ENCODE peak calls at places on chromosomes 3 and 15, in five cellular contexts. J is stomach, M is uterus, C is ovary, B is right lobe of liver. K is an unnamed sample.

GRCh38 chr3:39288300-39288808 is 8.5 kb upstream of the CX3CR1 start:
- DNase-seq in J (peak; percentile 85), M (peak; percentile 76), C (peak; percentile 74), B (peak; percentile 83), K (peak; percentile 83)

GRCh38 chr3:178047496-178047895 is 488.7 kb upstream of the KCNMB2 start:
- DNase-seq in C (no peak), J (no peak), B (no peak), M (no peak), K (no peak)

GRCh38 chr3:30655187-30655812 is 48.9 kb downstream of the TGFBR2 start:
- DNase-seq in M (no peak), J (no peak), C (no peak), B (no peak), K (no peak)

GRCh38 chr3:119831022-119831421 is 49.1 kb downstream of the NR1I2 start:
- DNase-seq in J (no peak), B (no peak), M (no peak), C (no peak), K (no peak)

GRCh38 chr15:65887565-65887964 is 18.3 kb downstream of the RAB11A start:
- DNase-seq in B (no peak), C (no peak), M (no peak), J (no peak), K (no peak)

GRCh38 chr15:49044761-49045571 is 1.3 kb downstream of the SECISBP2L start:
- DNase-seq in M (no peak), J (no peak), C (no peak), B (no peak), K (no peak)

GRCh38 chr15:73715417-73715816 is 31.2 kb downstream of the CD276 start:
- DNase-seq in C (no peak), M (no peak), J (no peak), B (no peak), K (no peak)

GRCh38 chr3:111151438-111151837 is 79.8 kb downstream of the NECTIN3 start:
- DNase-seq in B (no peak), M (no peak), J (no peak), C (no peak), K (no peak)

GRCh38 chr3:25396686-25397085 is 31.4 kb upstream of the RARB start:
- DNase-seq in B (no peak), J (no peak), M (no peak), C (no peak), K (no peak)

GRCh38 chr15:61195116-61196002 is 33.7 kb downstream of the RORA start:
- DNase-seq in J (no peak), B (no peak), M (no peak), C (no peak), K (no peak)

GRCh38 chr3:15743587-15744009 is 54.2 kb downstream of the ANKRD28 start:
- DNase-seq in C (no peak), M (no peak), B (no peak), J (no peak), K (no peak)

GRCh38 chr3:101720851-101721649 is 3.4 kb upstream of the CEP97 start:
- DNase-seq in M (no peak), C (no peak), J (no peak), B (no peak), K (no peak)

GRCh38 chr15:55703873-55704285 is 39.1 kb downstream of the PRTG start:
- DNase-seq in C (no peak), M (no peak), J (no peak), B (no peak), K (no peak)

GRCh38 chr3:42247576-42248027 is 18.4 kb downstream of the CCK start:
- DNase-seq in M (no peak), J (peak; percentile 64), C (no peak), B (peak; percentile 62), K (peak; percentile 76)

GRCh38 chr3:153028336-153028735 is 133.7 kb upstream of the RAP2B start:
- DNase-seq in B (no peak), M (no peak), C (no peak), J (no peak), K (no peak)

GRCh38 chr3:100316656-100317069 is 17.9 kb upstream of the NIT2 start:
- DNase-seq in M (peak; percentile 34), B (peak; percentile 71), J (no peak), C (peak; percentile 64), K (peak; percentile 53)

GRCh38 chr3:45870099-45870498 is 16.2 kb upstream of the CCR9 start:
- DNase-seq in M (no peak), C (no peak), B (no peak), J (no peak), K (no peak)

GRCh38 chr3:145191543-145191942 is 969.4 kb downstream of the PLOD2 start:
- DNase-seq in M (no peak), C (no peak), B (no peak), J (no peak), K (no peak)

GRCh38 chr15:73388256-73388781 is 19.6 kb upstream of the HCN4 start:
- DNase-seq in C (no peak), M (no peak), J (no peak), B (no peak), K (peak; percentile 29)

GRCh38 chr3:122514123-122515019 is at the start of gene KPNA1:
- DNase-seq in J (peak; percentile 87), C (peak; percentile 90), M (peak; percentile 87), B (peak; percentile 90), K (peak; percentile 84)

GRCh38 chr3:70308760-70309159 is 3.7 kb downstream of the MDFIC2 start:
- DNase-seq in C (no peak), B (no peak), J (no peak), M (no peak), K (no peak)

GRCh38 chr15:70245932-70246622 is 148.4 kb upstream of the TLE3 start:
- DNase-seq in M (peak; percentile 21), C (peak; percentile 51), B (peak; percentile 50), J (peak; percentile 42), K (peak; percentile 24)

GRCh38 chr3:151169262-151169661 is 33.8 kb downstream of the GPR171 start:
- DNase-seq in M (no peak), C (no peak), J (no peak), B (no peak), K (no peak)

GRCh38 chr3:31980530-31981205 is 394 bp downstream of the OSBPL10 start:
- DNase-seq in B (peak; percentile 58), C (peak; percentile 72), M (peak; percentile 51), J (peak; percentile 85), K (peak; percentile 77)

GRCh38 chr3:156892701-156893100 is 66.5 kb downstream of the LEKR1 start:
- DNase-seq in M (no peak), J (no peak), B (no peak), C (no peak), K (no peak)

GRCh38 chr15:88647362-88648105 is 8.7 kb downstream of the ISG20 start:
- DNase-seq in J (peak; percentile 87), M (no peak), C (no peak), B (peak; percentile 86), K (peak; percentile 82)

GRCh38 chr3:29513236-29513635 is 232.4 kb downstream of the RBMS3 start:
- DNase-seq in M (no peak), B (no peak), J (no peak), C (no peak), K (no peak)

GRCh38 chr3:158312560-158313141 is 202.8 kb downstream of the RSRC1 start:
- DNase-seq in B (no peak), M (no peak), J (no peak), C (no peak), K (no peak)

GRCh38 chr3:128433630-128434185 is 33.0 kb downstream of the DNAJB8 start:
- DNase-seq in B (no peak), J (no peak), C (no peak), M (no peak), K (no peak)

GRCh38 chr3:108125151-108125540 is 34.3 kb upstream of the CD47 start:
- DNase-seq in C (no peak), J (no peak), M (no peak), B (no peak), K (no peak)

GRCh38 chr3:108127301-108127988 is 36.6 kb upstream of the CD47 start:
- DNase-seq in B (no peak), J (no peak), C (no peak), M (no peak), K (no peak)

GRCh38 chr3:108126348-108126747 is 35.5 kb upstream of the CD47 start:
- DNase-seq in B (no peak), C (no peak), M (no peak), J (no peak), K (no peak)

GRCh38 chr3:108124337-108125150 is 33.7 kb upstream of the CD47 start:
- DNase-seq in C (no peak), B (no peak), M (no peak), J (no peak), K (no peak)

GRCh38 chr3:108125550-108126071 is 34.8 kb upstream of the CD47 start:
- DNase-seq in M (no peak), B (no peak), C (no peak), J (no peak), K (no peak)
- TF ChIP-seq POLR2A in M (no peak), B (no peak), C (no peak), J (no peak), K (no peak)

GRCh38 chr15:45128971-45129639 is 574 bp downstream of the DUOXA1 start:
- DNase-seq in B (no peak), C (no peak), M (no peak), J (no peak), K (no peak)
- H3K4me3 ChIP-seq in B (no peak overlapping the region), C (no peak overlapping the region), M (no peak overlapping the region), J (peak overlapping the region; percentile 45), K (no peak overlapping the region)

DNA sequence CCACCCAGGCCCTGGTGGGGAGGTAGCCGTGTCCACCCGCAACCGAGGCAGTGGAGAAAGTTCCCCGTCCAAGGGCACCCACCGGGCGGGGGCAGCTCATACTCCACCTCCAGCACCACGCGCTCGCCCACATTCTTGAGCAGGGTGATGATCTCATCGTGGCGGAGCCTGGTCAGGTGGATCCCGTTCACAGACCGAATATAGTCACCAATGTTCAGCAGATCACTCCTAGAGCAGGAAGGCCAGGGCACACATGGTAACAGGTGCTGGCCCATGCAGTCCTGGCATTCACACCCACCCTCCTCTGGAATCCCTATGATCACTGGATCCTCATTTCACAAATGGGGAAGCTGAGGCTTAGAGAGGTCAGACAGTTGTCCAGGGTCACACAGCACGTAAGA is 15.8 kb downstream of the GRIP2 start:
- DNase-seq in J (no peak), C (peak; percentile 34), B (peak; percentile 34), M (peak; percentile 13), K (no peak)
- TF ChIP-seq POLR2A in J (no peak), C (no peak), B (no peak), M (no peak), K (no peak)

DNA sequence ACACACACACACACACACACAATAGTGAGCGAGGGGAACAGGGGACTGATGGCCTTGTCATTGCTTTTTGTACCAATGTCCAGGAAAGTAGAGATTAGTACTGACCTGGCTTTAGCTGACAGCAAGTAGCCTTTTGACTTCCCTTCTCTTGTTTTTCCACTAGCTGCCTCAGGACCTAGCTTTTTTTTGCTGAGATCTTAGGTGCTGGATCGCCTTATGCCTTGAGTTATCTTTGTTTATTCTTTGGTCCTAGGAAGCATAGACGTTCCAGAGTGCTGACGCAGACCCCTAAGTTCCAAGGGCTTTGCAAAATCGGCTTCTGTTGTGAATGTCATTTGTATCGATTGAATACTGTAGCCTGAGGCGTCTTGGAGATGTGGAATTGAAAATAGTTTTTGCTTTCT is at the start of gene UTS2B:
- DNase-seq in C (no peak), J (no peak), B (no peak), M (no peak), K (no peak)
- H3K4me3 ChIP-seq in C (peak within 1 kb of the TSS; percentile 82), J (peak within 1 kb of the TSS; percentile 96), B (peak within 1 kb of the TSS; percentile 89), M (peak within 1 kb of the TSS; percentile 91), K (peak within 1 kb of the TSS; percentile 90)